ENCODE peak calls at places on chromosomes 12 and 14, in five cellular contexts. U is NT2/D1, A is GM12878, G is HepG2, K is H1. Y is an unnamed sample.

GRCh38 chr14:89415139-89415538 is 1.9 kb downstream of the FOXN3 start:
- DNase-seq in U (no peak), A (no peak), G (no peak), K (no peak), Y (no peak)

GRCh38 chr12:109433618-109434017 is 43.5 kb downstream of the KCTD10 start:
- DNase-seq in U (no peak), A (no peak), G (no peak), K (peak), Y (peak)

GRCh38 chr14:104591031-104591430 is 11.5 kb downstream of the C14orf180 start:
- DNase-seq in U (no peak), A (no peak), G (no peak), K (no peak), Y (no peak)

GRCh38 chr14:96576937-96577336 is 74.8 kb downstream of the PAPOLA start:
- DNase-seq in U (no peak), A (no peak), G (peak), K (no peak), Y (no peak)

GRCh38 chr12:109719123-109720022 is 5.7 kb downstream of the FAM222A start:
- DNase-seq in U (peak), A (no peak), G (peak), K (no peak), Y (peak)

GRCh38 chr14:95356245-95356850 is 36.6 kb upstream of the CLMN start:
- DNase-seq in U (no peak), A (no peak), G (no peak), K (no peak), Y (no peak)

GRCh38 chr14:106606936-106607335 is 1080.6 kb downstream of the TMEM121 start:
- DNase-seq in U (no peak), A (no peak), G (no peak), K (no peak), Y (no peak)

GRCh38 chr14:95488376-95489162 is 27.9 kb downstream of the SYNE3 start:
- DNase-seq in U (no peak), A (no peak), G (no peak), K (no peak), Y (no peak)

GRCh38 chr14:88851587-88851986 is 27.1 kb downstream of the TTC8 start:
- DNase-seq in U (no peak), A (no peak), G (no peak), K (no peak), Y (no peak)

GRCh38 chr14:21768116-21768874 is 94.7 kb upstream of the OR4E1 start:
- DNase-seq in U (peak), A (peak), G (peak), K (no peak), Y (peak)

GRCh38 chr14:87108726-87109125 is 884.3 kb downstream of the GALC start:
- DNase-seq in U (no peak), A (no peak), G (no peak), K (no peak), Y (no peak)

GRCh38 chr14:22505751-22506710 is 83.0 kb downstream of the DAD1 start:
- DNase-seq in U (no peak), A (no peak), G (no peak), K (no peak), Y (no peak)

GRCh38 chr12:126397071-126397571 is 1331.9 kb downstream of the AACS start:
- DNase-seq in U (no peak), A (no peak), G (no peak), K (no peak), Y (no peak)

GRCh38 chr12:124851344-124851743 is 12.3 kb downstream of the SCARB1 start:
- DNase-seq in U (no peak), A (no peak), G (peak), K (no peak), Y (no peak)

GRCh38 chr12:3604750-3605638 is 114.0 kb downstream of the PRMT8 start:
- DNase-seq in U (peak), A (no peak), G (no peak), K (peak), Y (no peak)

GRCh38 chr12:40692617-40693502 is 621 bp downstream of the CNTN1 start:
- DNase-seq in U (no peak), A (no peak), G (no peak), K (peak), Y (peak)

GRCh38 chr12:127811988-127812387 is 455.0 kb upstream of the TMEM132C start:
- DNase-seq in U (peak), A (no peak), G (no peak), K (no peak), Y (no peak)

GRCh38 chr14:81453166-81453766 is 53.1 kb upstream of the STON2 start:
- DNase-seq in U (peak), A (no peak), G (peak), K (peak), Y (peak)

GRCh38 chr12:124700810-124701594 is 133.6 kb upstream of the NCOR2 start:
- DNase-seq in U (peak), A (no peak), G (no peak), K (no peak), Y (no peak)

GRCh38 chr14:72909163-72909562 is 15.3 kb upstream of the DPF3 start:
- DNase-seq in U (no peak), A (no peak), G (no peak), K (no peak), Y (no peak)

GRCh38 chr14:75522224-75522764 is at the start of gene BATF:
- DNase-seq in U (no peak), A (no peak), G (no peak), K (no peak), Y (no peak)

GRCh38 chr12:99005601-99006000 is 360.5 kb downstream of the APAF1 start:
- DNase-seq in U (no peak), A (no peak), G (no peak), K (no peak), Y (no peak)
- TF ChIP-seq SUZ12 in U (no peak), A (no peak), G (no peak), K (no peak), Y (no peak)

GRCh38 chr12:119715268-119715620 is 47.3 kb downstream of the PRKAB1 start:
- DNase-seq in U (no peak), A (no peak), G (peak), K (no peak), Y (no peak)
- TF ChIP-seq SUZ12 in U (no peak), A (no peak), G (no peak), K (no peak), Y (no peak)

GRCh38 chr12:123282111-123282510 is 10.5 kb upstream of the CDK2AP1 start:
- DNase-seq in U (no peak), A (no peak), G (no peak), K (no peak), Y (no peak)
- TF ChIP-seq SUZ12 in U (no peak), A (no peak), G (no peak), K (no peak), Y (no peak)

DNA sequence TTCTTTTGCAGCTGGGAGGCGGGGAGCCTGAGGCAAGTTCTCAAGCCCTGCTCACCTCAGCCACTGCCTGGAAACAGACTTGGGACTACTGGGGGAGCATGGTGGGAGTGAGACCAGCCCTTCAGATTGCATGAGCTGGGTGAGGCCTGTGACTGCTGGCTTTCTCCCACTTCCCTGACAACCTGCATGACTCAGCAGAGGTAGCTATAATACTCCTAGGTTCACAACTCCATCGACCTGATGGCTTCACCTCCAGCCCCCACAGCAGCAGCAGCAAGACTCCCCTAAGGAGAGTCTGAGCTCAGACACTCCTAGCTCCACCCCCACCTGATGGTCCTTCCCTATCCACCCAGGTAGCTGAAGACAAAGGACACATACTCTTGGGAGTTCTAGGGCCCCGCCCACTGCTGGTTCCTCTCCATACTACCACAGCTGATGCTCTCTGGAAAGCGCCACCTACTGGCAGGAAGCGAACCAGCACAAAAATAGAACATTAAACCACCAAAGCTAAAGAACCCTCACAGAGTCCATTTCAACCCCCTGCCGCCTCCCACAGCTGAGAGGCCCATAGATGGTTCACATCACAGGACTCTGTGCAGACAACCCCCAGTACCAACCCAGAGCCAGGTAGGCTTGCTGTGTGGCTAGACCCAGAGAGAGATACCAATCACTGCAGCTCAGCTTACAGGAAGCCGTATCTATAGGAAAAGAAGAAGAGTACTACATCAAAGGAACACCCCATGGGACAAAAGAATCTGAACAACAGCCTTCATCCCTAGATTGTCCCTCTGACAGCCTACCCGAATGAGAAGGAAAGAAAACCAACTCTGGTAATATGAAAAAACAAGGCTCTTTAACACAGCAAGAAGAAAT is 68.7 kb downstream of the RPAP3 start:
- DNase-seq in U (peak), A (no peak), G (peak), K (peak), Y (no peak)
- TF ChIP-seq SUZ12 in U (no peak), A (no peak), G (no peak), K (no peak), Y (no peak)

DNA sequence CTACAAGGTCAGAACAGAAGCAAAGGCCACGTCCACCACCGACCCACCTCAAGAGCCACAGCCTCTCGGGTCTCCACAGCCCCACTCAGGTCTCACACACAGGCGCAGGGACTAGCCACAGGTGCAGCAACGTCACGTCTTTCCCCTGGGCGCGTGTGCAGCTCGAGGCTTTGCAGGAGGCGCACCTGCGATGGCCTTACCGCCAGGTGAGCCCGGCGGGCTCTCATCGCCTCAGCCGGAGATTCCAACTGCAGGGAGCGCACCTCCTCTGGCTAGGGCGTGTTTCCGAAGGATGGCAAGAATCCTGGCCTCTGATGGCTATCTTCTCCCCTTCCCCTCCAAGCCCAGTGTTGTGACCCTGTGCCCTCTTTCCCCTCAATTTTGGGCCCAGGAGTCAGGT is at the start of gene HIGD1C:
- DNase-seq in U (no peak), A (no peak), G (no peak), K (no peak), Y (no peak)
- TF ChIP-seq SUZ12 in U (no peak), A (no peak), G (no peak), K (no peak), Y (no peak)

Y was measured in HEK293T.